ENCODE peak calls at places on chromosomes 4 and X, in seven cellular contexts. Z is activated T-cell treated with anti-CD3 and anti-CD28 coated beads, Interleukin-2, amount 50 U/mL, for 48 hours; A is mammary epithelial cell; E is fibroblast of the conjunctiva; X is GM12891; U is AG09319; S is germinal center. P is an unnamed sample.

GRCh38 chr4:1260418-1261106 is 11.6 kb upstream of the CTBP1 start:
- DNase-seq in Z (no peak), A (no peak), E (no peak), X (no peak), U (no peak), S (no peak), P (no peak)

GRCh38 chr4:84837751-84838150 is 128.7 kb downstream of the WDFY3 start:
- DNase-seq in Z (no peak), A (no peak), E (no peak), X (no peak), U (no peak), S (no peak), P (no peak)

GRCh38 chr4:183260491-183261151 is 59.5 kb downstream of the CLDN22 start:
- DNase-seq in Z (no peak), A (no peak), E (no peak), X (no peak), U (no peak), S (no peak), P (no peak)

GRCh38 chrX:3504916-3505315 is 158.5 kb upstream of the MXRA5 start:
- DNase-seq in Z (no peak), A (no peak), E (no peak), X (no peak), U (no peak), S (no peak), P (no peak)

GRCh38 chr4:183264614-183265013 is 55.5 kb downstream of the CLDN22 start:
- DNase-seq in Z (no peak), A (no peak), E (no peak), X (no peak), U (no peak), S (no peak), P (peak)

GRCh38 chr4:146545102-146545501 is 23.4 kb upstream of the SLC10A7 start:
- DNase-seq in Z (no peak), A (peak), E (no peak), X (no peak), U (no peak), S (peak), P (no peak)

GRCh38 chr4:54945838-54946237 is 179.6 kb downstream of the KDR start:
- DNase-seq in Z (no peak), A (no peak), E (no peak), X (no peak), U (no peak), S (no peak), P (no peak)

GRCh38 chr4:139337612-139338011 is 35.3 kb upstream of the NDUFC1 start:
- DNase-seq in Z (no peak), A (no peak), E (no peak), X (no peak), U (no peak), S (no peak), P (no peak)

GRCh38 chr4:120694973-120695372 is 227.6 kb downstream of the PRDM5 start:
- DNase-seq in Z (no peak), A (peak), E (peak), X (no peak), U (no peak), S (no peak), P (peak)

GRCh38 chr4:79211490-79211889 is 114.4 kb downstream of the NAA11 start:
- DNase-seq in Z (no peak), A (no peak), E (no peak), X (no peak), U (no peak), S (no peak), P (no peak)

GRCh38 chr4:145061325-145061920 is 36.6 kb downstream of the ANAPC10 start:
- DNase-seq in Z (no peak), A (peak), E (peak), X (no peak), U (peak), S (peak), P (peak)

GRCh38 chrX:15194136-15194535 is 75.7 kb downstream of the ASB9 start:
- DNase-seq in Z (no peak), A (no peak), E (peak), X (no peak), U (no peak), S (no peak), P (no peak)

GRCh38 chr4:98688416-98689290 is 30.2 kb upstream of the TSPAN5 start:
- DNase-seq in Z (no peak), A (peak), E (peak), X (no peak), U (no peak), S (no peak), P (peak)

GRCh38 chr4:7361256-7361655 is 73.5 kb downstream of the PSAPL1 start:
- DNase-seq in Z (no peak), A (no peak), E (no peak), X (no peak), U (no peak), S (no peak), P (no peak)

GRCh38 chr4:150402968-150403367 is 179.0 kb upstream of the MAB21L2 start:
- DNase-seq in Z (peak), A (no peak), E (no peak), X (no peak), U (no peak), S (no peak), P (no peak)

GRCh38 chrX:110143454-110144210 is 140.7 kb downstream of the TMEM164 start:
- DNase-seq in Z (no peak), A (peak), E (no peak), X (no peak), U (no peak), S (no peak), P (no peak)

GRCh38 chr4:38856524-38857337 is at the start of gene TLR6:
- DNase-seq in Z (peak), A (peak), E (peak), X (no peak), U (no peak), S (peak), P (no peak)

GRCh38 chrX:10633722-10634121 is 13.3 kb upstream of the MID1 start:
- DNase-seq in Z (no peak), A (peak), E (peak), X (no peak), U (peak), S (no peak), P (peak)

GRCh38 chr4:16544251-16544721 is 318.0 kb upstream of the TAPT1 start:
- DNase-seq in Z (no peak), A (no peak), E (no peak), X (no peak), U (no peak), S (no peak), P (peak)

GRCh38 chr4:114921790-114922581 is 191.4 kb downstream of the NDST4 start:
- DNase-seq in Z (no peak), A (no peak), E (no peak), X (no peak), U (no peak), S (no peak), P (no peak)

GRCh38 chr4:57074753-57075152 is 35.4 kb downstream of the IGFBP7 start:
- DNase-seq in Z (no peak), A (peak), E (peak), X (no peak), U (peak), S (no peak), P (peak)

GRCh38 chr4:105558277-105558676 is 5.9 kb downstream of the ARHGEF38 start:
- DNase-seq in Z (no peak), A (no peak), E (no peak), X (no peak), U (no peak), S (no peak), P (no peak)

GRCh38 chr4:24992968-24993367 is 37.8 kb downstream of the LGI2 start:
- DNase-seq in Z (no peak), A (no peak), E (no peak), X (no peak), U (no peak), S (no peak), P (no peak)

GRCh38 chrX:8010105-8010504 is 82.9 kb upstream of the PNPLA4 start:
- DNase-seq in Z (no peak), A (no peak), E (no peak), X (no peak), U (no peak), S (no peak), P (no peak)

GRCh38 chr4:26201119-26201518 is 119.7 kb upstream of the RBPJ start:
- DNase-seq in Z (no peak), A (no peak), E (no peak), X (no peak), U (peak), S (no peak), P (no peak)

GRCh38 chr4:56613101-56613862 is 67.8 kb downstream of the HOPX start:
- DNase-seq in Z (no peak), A (peak), E (no peak), X (no peak), U (no peak), S (no peak), P (peak)

GRCh38 chr4:121900132-121900983 is 30.1 kb upstream of the BBS7 start:
- DNase-seq in Z (peak), A (peak), E (peak), X (peak), U (peak), S (peak), P (peak)

GRCh38 chr4:118757761-118758213 is 72.6 kb downstream of the METTL14 start:
- DNase-seq in Z (no peak), A (peak), E (peak), X (no peak), U (no peak), S (no peak), P (no peak)

P was measured in AG04450.